ENCODE peak calls at places on chromosomes 1 and 21, in nine cellular contexts. R is dermis blood vessel endothelial cell, N is GM23248, F is hepatic stellate cell, L is left ventricle myocardium inferior, O is foreskin fibroblast, B is frontal cortex, H is non-pigmented ciliary epithelial cell, E is kidney glomerular epithelial cell. A is an unnamed sample.
A peak's percentile ranks its signal among the peaks of the same experiment; 100 is the strongest.

GRCh38 chr1:161989108-161989507 is 34.6 kb downstream of the OLFML2B start:
- DNase-seq in R (no peak), N (peak; percentile 59), F (no peak), L (no peak), O (peak; percentile 54), B (no peak), H (no peak), E (no peak), A (peak; percentile 65)

GRCh38 chr1:185111873-185112272 is 44.9 kb downstream of the TRMT1L start:
- DNase-seq in R (no peak), N (no peak), F (no peak), L (no peak), O (no peak), B (no peak), H (no peak), E (no peak), A (no peak)

GRCh38 chr1:905811-906531 is 17.8 kb upstream of the SAMD11 start:
- DNase-seq in R (no peak), N (peak; percentile 62), F (peak; percentile 26), L (peak; percentile 16), O (no peak), B (peak; percentile 7), H (no peak), E (no peak), A (no peak)

GRCh38 chr1:201019321-201019977 is 4.1 kb downstream of the KIF21B start:
- DNase-seq in R (no peak), N (peak; percentile 42), F (peak; percentile 55), L (peak; percentile 42), O (peak; percentile 15), B (no peak), H (no peak), E (peak; percentile 32), A (no peak)

GRCh38 chr1:212247179-212247721 is 38.0 kb upstream of the PPP2R5A start:
- DNase-seq in R (peak; percentile 73), N (peak; percentile 54), F (peak; percentile 71), L (peak; percentile 19), O (peak; percentile 71), B (no peak), H (no peak), E (peak; percentile 64), A (peak; percentile 30)

GRCh38 chr1:111475706-111476105 is 1.9 kb downstream of the C1orf162 start:
- DNase-seq in R (no peak), N (no peak), F (no peak), L (no peak), O (no peak), B (no peak), H (no peak), E (no peak), A (no peak)

GRCh38 chr1:58548381-58548780 is 1.9 kb upstream of the OMA1 start:
- DNase-seq in R (no peak), N (no peak), F (no peak), L (no peak), O (no peak), B (no peak), H (no peak), E (no peak), A (no peak)

GRCh38 chr1:147591993-147592392 is 50.7 kb downstream of the BCL9 start:
- DNase-seq in R (no peak), N (no peak), F (no peak), L (no peak), O (no peak), B (no peak), H (no peak), E (no peak), A (no peak)

GRCh38 chr1:70891444-70891843 is 156.2 kb downstream of the PTGER3 start:
- DNase-seq in R (no peak), N (peak; percentile 35), F (no peak), L (no peak), O (no peak), B (no peak), H (no peak), E (no peak), A (peak; percentile 52)

GRCh38 chr1:61358770-61359455 is 276.6 kb downstream of the NFIA start:
- DNase-seq in R (peak; percentile 86), N (peak; percentile 3), F (no peak), L (no peak), O (peak; percentile 23), B (no peak), H (no peak), E (no peak), A (no peak)

GRCh38 chr1:165887877-165888551 is 60.6 kb downstream of the UCK2 start:
- DNase-seq in R (no peak), N (no peak), F (no peak), L (no peak), O (no peak), B (no peak), H (no peak), E (no peak), A (no peak)

GRCh38 chr1:204314209-204314892 is 45.4 kb downstream of the PLEKHA6 start:
- DNase-seq in R (no peak), N (no peak), F (no peak), L (no peak), O (no peak), B (no peak), H (no peak), E (no peak), A (no peak)

GRCh38 chr1:180117764-180118116 is 36.9 kb upstream of the QSOX1 start:
- DNase-seq in R (no peak), N (peak; percentile 88), F (peak; percentile 76), L (no peak), O (peak; percentile 90), B (no peak), H (peak; percentile 14), E (peak; percentile 88), A (peak; percentile 71)

GRCh38 chr1:184056921-184057496 is 5.5 kb downstream of the TSEN15 start:
- DNase-seq in R (no peak), N (peak; percentile 82), F (peak; percentile 54), L (no peak), O (peak; percentile 72), B (no peak), H (no peak), E (peak; percentile 82), A (peak; percentile 80)

GRCh38 chr1:94901841-94902240 is 25.1 kb downstream of the CNN3 start:
- DNase-seq in R (no peak), N (no peak), F (no peak), L (no peak), O (no peak), B (no peak), H (no peak), E (no peak), A (no peak)

GRCh38 chr1:179007233-179007632 is 18.5 kb upstream of the FAM20B start:
- DNase-seq in R (no peak), N (peak; percentile 15), F (no peak), L (no peak), O (peak; percentile 39), B (no peak), H (no peak), E (no peak), A (no peak)

GRCh38 chr1:150925080-150925479 is 1.1 kb upstream of the SETDB1 start:
- DNase-seq in R (peak; percentile 47), N (no peak), F (no peak), L (no peak), O (peak; percentile 3), B (no peak), H (no peak), E (no peak), A (no peak)

GRCh38 chr1:53373246-53373645 is 45.4 kb upstream of the LRP8 start:
- DNase-seq in R (no peak), N (no peak), F (no peak), L (no peak), O (no peak), B (no peak), H (no peak), E (no peak), A (no peak)

GRCh38 chr21:29082416-29082815 is 9.0 kb upstream of the CCT8 start:
- DNase-seq in R (no peak), N (no peak), F (no peak), L (no peak), O (no peak), B (no peak), H (no peak), E (no peak), A (no peak)

GRCh38 chr1:10818262-10819197 is 22.1 kb upstream of the CASZ1 start:
- DNase-seq in R (no peak), N (no peak), F (no peak), L (peak; percentile 30), O (no peak), B (no peak), H (no peak), E (no peak), A (no peak)

GRCh38 chr1:203287109-203287893 is 18.0 kb upstream of the BTG2 start:
- DNase-seq in R (peak; percentile 85), N (no peak), F (peak; percentile 28), L (peak; percentile 55), O (no peak), B (peak; percentile 49), H (no peak), E (no peak), A (no peak)

GRCh38 chr1:200153277-200154055 is 126.0 kb downstream of the NR5A2 start:
- DNase-seq in R (peak; percentile 57), N (no peak), F (no peak), L (no peak), O (no peak), B (no peak), H (no peak), E (no peak), A (no peak)

GRCh38 chr1:221392453-221392852 is 349.4 kb downstream of the DUSP10 start:
- DNase-seq in R (peak; percentile 87), N (peak; percentile 92), F (peak; percentile 11), L (no peak), O (peak; percentile 89), B (no peak), H (no peak), E (peak; percentile 55), A (peak; percentile 79)

GRCh38 chr1:112522621-112523020 is 13.9 kb downstream of the WNT2B start:
- DNase-seq in R (no peak), N (peak; percentile 87), F (peak; percentile 91), L (no peak), O (peak; percentile 93), B (no peak), H (peak; percentile 94), E (peak; percentile 96), A (peak; percentile 88)

GRCh38 chr21:42583150-42583991 is 69.7 kb downstream of the SLC37A1 start:
- DNase-seq in R (no peak), N (no peak), F (no peak), L (no peak), O (no peak), B (no peak), H (no peak), E (no peak), A (no peak)

GRCh38 chr1:180757657-180758056 is 125.8 kb downstream of the XPR1 start:
- DNase-seq in R (no peak), N (no peak), F (no peak), L (no peak), O (no peak), B (no peak), H (no peak), E (no peak), A (no peak)

GRCh38 chr1:171485375-171486047 is at the start of gene PRRC2C:
- DNase-seq in R (peak; percentile 99), N (peak; percentile 99), F (peak; percentile 83), L (peak; percentile 99), O (peak; percentile 99), B (peak; percentile 82), H (peak; percentile 94), E (peak; percentile 97), A (peak; percentile 97)

GRCh38 chr1:226691257-226691656 is 47.8 kb downstream of the ITPKB start:
- DNase-seq in R (peak; percentile 24), N (no peak), F (no peak), L (no peak), O (no peak), B (no peak), H (no peak), E (no peak), A (no peak)

GRCh38 chr1:95252422-95252821 is 18.4 kb downstream of the RWDD3 start:
- DNase-seq in R (no peak), N (no peak), F (no peak), L (no peak), O (no peak), B (no peak), H (no peak), E (no peak), A (no peak)

GRCh38 chr1:37020653-37021277 is 13.6 kb downstream of the GRIK3 start:
- DNase-seq in R (peak; percentile 30), N (peak; percentile 9), F (no peak), L (no peak), O (no peak), B (no peak), H (no peak), E (no peak), A (no peak)

GRCh38 chr1:231315887-231316286 is 21.8 kb downstream of the EXOC8 start:
- DNase-seq in R (peak; percentile 69), N (peak; percentile 51), F (no peak), L (peak; percentile 24), O (peak; percentile 46), B (no peak), H (no peak), E (no peak), A (no peak)